ENCODE peak calls at places on chromosomes 2 and 18, in five cellular contexts. S, N, C, V and F are unnamed samples.
A peak's percentile ranks its signal among the peaks of the same experiment; 100 is the strongest.

GRCh38 chr2:174153757-174154680 is 94.3 kb downstream of the OLA1 start:
- DNase-seq in V (no peak), S (no peak), C (no peak), N (peak; percentile 47), F (no peak)

GRCh38 chr2:224426650-224427049 is 24.7 kb upstream of the FAM124B start:
- DNase-seq in C (no peak), S (no peak), V (no peak), N (no peak), F (no peak)

GRCh38 chr2:239589270-239589825 is 188.5 kb upstream of the HDAC4 start:
- DNase-seq in V (no peak), C (no peak), S (no peak), N (no peak), F (no peak)

GRCh38 chr2:45554073-45554742 is 56.9 kb downstream of the SRBD1 start:
- DNase-seq in N (no peak), V (no peak), S (no peak), C (no peak), F (no peak)

GRCh38 chr2:232731470-232731869 is 34.3 kb downstream of the GIGYF2 start:
- DNase-seq in S (no peak), N (no peak), C (no peak), V (no peak), F (no peak)

GRCh38 chr2:112794131-112794733 is 9.9 kb upstream of the IL1A start:
- DNase-seq in C (no peak), N (peak; percentile 92), V (peak; percentile 34), S (peak; percentile 49), F (peak; percentile 19)

GRCh38 chr2:121285077-121285449 is at the start of gene TFCP2L1:
- DNase-seq in C (no peak), V (no peak), S (no peak), N (peak; percentile 40), F (peak; percentile 69)

GRCh38 chr2:44237221-44237620 is 38.1 kb upstream of the SLC3A1 start:
- DNase-seq in C (no peak), N (no peak), S (no peak), V (no peak), F (no peak)

GRCh38 chr2:148557844-148558436 is 86.6 kb upstream of the EPC2 start:
- DNase-seq in N (no peak), C (no peak), S (no peak), V (no peak), F (no peak)

GRCh38 chr2:147224070-147224469 is 620.8 kb upstream of the ACVR2A start:
- DNase-seq in V (no peak), C (no peak), N (no peak), S (no peak), F (no peak)

GRCh38 chr2:37201766-37202165 is 5.5 kb downstream of the CEBPZOS start:
- DNase-seq in S (no peak), N (no peak), C (no peak), V (no peak), F (no peak)

GRCh38 chr2:196274387-196274809 is 103.0 kb upstream of the STK17B start:
- DNase-seq in N (no peak), C (no peak), V (no peak), S (no peak), F (no peak)

GRCh38 chr2:185700883-185701282 is 37.7 kb upstream of the FSIP2 start:
- DNase-seq in S (no peak), N (no peak), C (no peak), V (no peak), F (no peak)

DNA sequence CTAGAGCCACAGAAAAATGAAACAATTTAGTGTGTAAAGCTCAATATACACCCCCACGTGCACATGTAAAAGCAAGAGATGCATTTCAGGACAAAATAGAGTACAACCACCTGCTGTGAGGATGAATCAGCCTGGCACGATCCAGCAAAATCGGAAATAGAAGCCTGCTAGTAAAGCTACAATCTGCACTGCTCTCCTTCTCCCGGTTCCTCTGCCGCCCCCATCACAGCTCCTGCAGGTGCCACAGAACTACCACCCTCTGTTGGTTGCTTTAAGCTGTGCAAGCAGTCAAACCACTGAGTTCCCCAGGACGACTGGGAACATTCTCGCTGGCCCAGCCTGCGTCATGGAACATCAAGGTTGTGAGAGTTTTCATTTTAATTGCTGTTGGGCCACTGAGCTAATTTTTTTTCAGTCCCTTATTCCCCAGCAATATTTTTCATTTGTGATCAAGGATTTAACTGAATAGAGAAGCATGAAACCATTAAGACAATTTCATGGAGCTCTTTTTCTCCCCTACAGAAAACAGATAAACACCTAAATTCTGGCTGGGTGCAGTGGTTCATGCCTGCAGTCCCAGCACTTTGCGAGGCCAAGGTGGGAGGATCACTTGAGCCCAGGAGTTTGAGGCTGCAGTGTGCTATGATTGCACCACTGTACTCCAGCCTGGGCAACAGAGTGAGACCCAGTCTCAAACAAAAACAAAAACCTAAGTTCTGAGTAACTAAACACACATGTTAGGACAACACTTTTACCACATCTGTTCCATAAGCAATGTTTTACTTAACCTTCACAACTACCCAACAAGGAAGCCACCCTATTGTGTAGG is 47.6 kb upstream of the MAPRE3 start:
- DNase-seq in V (peak; percentile 69), S (peak; percentile 47), C (peak; percentile 89), N (peak; percentile 60), F (peak; percentile 61)
- TF ChIP-seq JUND in V (no peak), S (peak; percentile 17), C (no peak), N (no peak), F (no peak)

GRCh38 chr18:37536646-37537045 is 29.0 kb downstream of the CELF4 start:
- DNase-seq in S (no peak), N (no peak), C (no peak), V (no peak), F (no peak)

GRCh38 chr18:37533647-37534565 is 31.7 kb downstream of the CELF4 start:
- DNase-seq in N (no peak), V (no peak), S (no peak), C (no peak), F (no peak)

GRCh38 chr18:37537868-37538525 is 27.6 kb downstream of the CELF4 start:
- DNase-seq in N (peak; percentile 76), V (peak; percentile 22), S (peak; percentile 37), C (peak; percentile 91), F (peak; percentile 74)

GRCh38 chr18:37534627-37535026 is 31.0 kb downstream of the CELF4 start:
- DNase-seq in C (peak; percentile 65), S (no peak), N (no peak), V (no peak), F (no peak)

DNA sequence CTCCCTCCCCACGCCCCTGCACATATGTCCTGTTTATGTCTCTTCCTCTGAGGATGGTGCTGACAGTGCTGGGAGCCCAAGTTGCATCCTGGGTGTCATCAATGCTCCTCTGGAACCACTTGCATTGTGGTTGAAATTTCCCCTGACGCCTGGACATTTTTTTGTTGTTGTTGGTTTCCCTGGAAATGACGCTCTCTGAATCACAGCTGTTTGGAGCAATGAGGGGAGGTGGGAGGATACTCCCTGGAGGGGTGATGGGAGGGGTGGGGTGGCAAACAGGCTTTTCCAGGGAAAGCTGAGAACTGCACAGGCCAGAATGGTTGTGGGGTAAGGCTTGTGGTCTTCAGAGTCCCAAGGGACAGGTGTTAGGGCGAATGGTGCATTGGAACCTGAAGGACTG is 29.6 kb downstream of the CELF4 start:
- DNase-seq in V (no peak), N (no peak), C (no peak), S (no peak), F (no peak)
- TF ChIP-seq JUND in V (no peak), N (no peak), C (no peak), S (no peak), F (no peak)

GRCh38 chr2:200469708-200470600 is 39.9 kb downstream of the KCTD18 start:
- DNase-seq in N (no peak), S (no peak), C (no peak), V (no peak), F (no peak)
- TF ChIP-seq JUND in N (no peak), S (no peak), C (no peak), V (no peak), F (no peak)

DNA sequence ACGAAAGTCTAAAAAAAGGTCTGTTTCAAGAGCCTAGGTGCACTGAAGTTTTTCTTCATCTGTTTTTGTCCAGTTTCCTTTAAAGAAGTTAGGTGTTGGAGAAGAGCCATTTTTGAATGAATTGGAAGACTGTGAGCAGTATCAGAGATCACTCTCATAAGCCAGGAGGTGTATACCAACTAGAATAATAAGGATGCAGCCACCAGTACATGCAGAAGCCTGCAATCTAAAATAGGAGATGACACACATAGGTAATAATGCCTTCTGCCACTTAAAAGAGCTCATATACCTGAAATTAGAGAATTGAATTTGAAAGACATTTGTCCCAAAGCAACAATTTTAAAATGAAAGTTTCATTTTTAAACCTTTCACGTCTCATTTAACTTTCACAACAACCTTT is 81.7 kb downstream of the RBMS1 start:
- DNase-seq in C (no peak), N (no peak), S (no peak), V (no peak), F (no peak)
- TF ChIP-seq JUND in C (no peak), N (no peak), S (no peak), V (no peak), F (no peak)

GRCh38 chr2:201642579-201643215 is 606 bp downstream of the TMEM237 start:
- DNase-seq in N (peak; percentile 83), S (peak; percentile 64), V (peak; percentile 68), C (peak; percentile 96), F (peak; percentile 87)

GRCh38 chr2:201639205-201639604 is 4.1 kb downstream of the TMEM237 start:
- DNase-seq in N (no peak), V (no peak), C (no peak), S (no peak), F (no peak)

GRCh38 chr2:201642086-201642578 is 1.2 kb downstream of the TMEM237 start:
- DNase-seq in C (no peak), S (no peak), V (no peak), N (no peak), F (no peak)

GRCh38 chr2:201644001-201644400 is 698 bp upstream of the TMEM237 start:
- DNase-seq in N (no peak), C (no peak), V (no peak), S (no peak), F (no peak)

GRCh38 chr2:201643216-201643651 is at the start of gene TMEM237:
- DNase-seq in S (peak; percentile 6), N (peak; percentile 45), C (peak; percentile 84), V (peak; percentile 13), F (peak; percentile 31)
- TF ChIP-seq JUND in S (no peak), N (no peak), C (no peak), V (no peak), F (no peak)

GRCh38 chr18:53745228-53745967 is 479.1 kb downstream of the MBD2 start:
- DNase-seq in V (no peak), C (no peak), S (no peak), N (no peak), F (no peak)
- TF ChIP-seq JUND in V (no peak), C (no peak), S (no peak), N (no peak), F (no peak)

GRCh38 chr2:62197609-62198236 is 1.8 kb downstream of the B3GNT2 start:
- DNase-seq in S (no peak), V (no peak), N (peak; percentile 50), C (peak; percentile 68), F (no peak)
- TF ChIP-seq JUND in S (no peak), V (no peak), N (no peak), C (no peak), F (no peak)

GRCh38 chr18:998976-999375 is 94.3 kb downstream of the ADCYAP1 start:
- DNase-seq in C (no peak), N (no peak), V (no peak), S (no peak), F (peak; percentile 81)
- TF ChIP-seq JUND in C (no peak), N (no peak), V (no peak), S (no peak), F (no peak)